ENCODE peak calls at places on chromosomes 4 and X, in ten cellular contexts. R, U, O, B, J, G, S, A, P and Y are unnamed samples.

GRCh38 chr4:179485781-179486180 is 2043.5 kb upstream of the AGA start:
- DNase-seq in R (no peak), U (no peak), O (no peak), B (no peak), J (no peak), G (no peak), S (no peak), A (no peak), P (no peak), Y (no peak)

GRCh38 chrX:119654112-119654531 is 38.8 kb downstream of the SEPTIN6 start:
- DNase-seq in R (peak), U (no peak), O (peak), B (peak), J (peak), G (peak), S (peak), A (peak), P (no peak), Y (no peak)

GRCh38 chrX:9356846-9357245 is 108.0 kb upstream of the TBL1X start:
- DNase-seq in R (no peak), U (no peak), O (no peak), B (no peak), J (no peak), G (no peak), S (no peak), A (no peak), P (no peak), Y (no peak)

GRCh38 chr4:19213388-19213787 is 1038.3 kb upstream of the SLIT2 start:
- DNase-seq in R (no peak), U (no peak), O (no peak), B (no peak), J (no peak), G (peak), S (no peak), A (no peak), P (no peak), Y (no peak)

GRCh38 chrX:2657532-2657931 is 33.6 kb upstream of the CD99 start:
- DNase-seq in R (no peak), U (no peak), O (no peak), B (no peak), J (no peak), G (no peak), S (no peak), A (no peak), P (no peak), Y (no peak)

GRCh38 chr4:122412547-122412946 is 33.7 kb downstream of the ADAD1 start:
- DNase-seq in R (no peak), U (no peak), O (no peak), B (no peak), J (no peak), G (no peak), S (no peak), A (no peak), P (no peak), Y (no peak)

GRCh38 chrX:22351966-22352365 is 79.3 kb downstream of the CBLL2 start:
- DNase-seq in R (no peak), U (no peak), O (no peak), B (no peak), J (no peak), G (no peak), S (no peak), A (no peak), P (no peak), Y (no peak)

GRCh38 chr4:79623125-79623905 is 215.3 kb upstream of the GK2 start:
- DNase-seq in R (peak), U (no peak), O (no peak), B (peak), J (no peak), G (no peak), S (no peak), A (no peak), P (no peak), Y (no peak)

GRCh38 chr4:137267024-137267423 is 265.3 kb downstream of the PCDH18 start:
- DNase-seq in R (no peak), U (no peak), O (no peak), B (no peak), J (no peak), G (peak), S (no peak), A (no peak), P (no peak), Y (no peak)

GRCh38 chrX:43500240-43500639 is 155.9 kb upstream of the MAOA start:
- DNase-seq in R (no peak), U (no peak), O (no peak), B (no peak), J (no peak), G (no peak), S (no peak), A (no peak), P (no peak), Y (no peak)

GRCh38 chr4:145487626-145488025 is 6.0 kb downstream of the SMAD1 start:
- DNase-seq in R (no peak), U (peak), O (no peak), B (no peak), J (no peak), G (no peak), S (no peak), A (no peak), P (no peak), Y (no peak)
- H3K4me3 ChIP-seq in R (no peak), U (peak), O (peak), B (no peak), J (no peak), G (no peak), S (no peak), A (no peak), P (no peak), Y (no peak)

GRCh38 chr4:131613086-131613823 is 1535.8 kb upstream of the PCDH10 start:
- DNase-seq in R (no peak), U (no peak), O (no peak), B (no peak), J (no peak), G (no peak), S (no peak), A (no peak), P (no peak), Y (no peak)

GRCh38 chr4:131609039-131609438 is 1540.1 kb upstream of the PCDH10 start:
- DNase-seq in R (no peak), U (no peak), O (no peak), B (no peak), J (no peak), G (no peak), S (no peak), A (no peak), P (no peak), Y (no peak)

DNA sequence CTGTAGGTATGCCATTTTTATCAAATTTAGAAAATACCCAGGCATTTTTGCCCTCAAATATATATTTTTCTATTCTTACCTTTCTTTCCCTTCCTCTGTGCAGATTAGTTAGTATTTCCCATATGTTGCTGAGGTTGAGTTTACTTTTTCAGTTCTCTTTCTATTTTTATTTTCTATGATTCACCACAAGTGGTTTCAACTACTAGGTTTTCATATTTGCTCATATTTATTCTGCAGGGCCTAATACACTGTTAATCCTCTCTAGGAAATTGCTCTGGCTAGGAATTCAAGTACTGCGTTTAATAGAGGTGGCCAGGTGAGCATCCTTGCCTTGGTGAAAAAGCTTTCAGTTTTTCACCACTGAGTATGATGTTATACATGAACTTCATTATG is 1535.3 kb upstream of the PCDH10 start:
- DNase-seq in R (no peak), U (no peak), O (no peak), B (no peak), J (no peak), G (no peak), S (no peak), A (no peak), P (no peak), Y (no peak)
- H3K27ac ChIP-seq in R (no peak), U (no peak), O (no peak), B (no peak), J (no peak), G (no peak), S (no peak), A (no peak), P (no peak), Y (no peak)

GRCh38 chr4:89641367-89641687 is 195.6 kb downstream of the SNCA start:
- DNase-seq in R (no peak), U (no peak), O (no peak), B (no peak), J (no peak), G (no peak), S (no peak), A (no peak), P (no peak), Y (no peak)
- H3K4me3 ChIP-seq in R (no peak), U (no peak), O (no peak), B (no peak), J (no peak), G (no peak), S (peak), A (no peak), P (no peak), Y (no peak)

GRCh38 chr4:186886759-186887158 is 163.1 kb upstream of the FAT1 start:
- DNase-seq in R (no peak), U (no peak), O (no peak), B (no peak), J (no peak), G (no peak), S (no peak), A (peak), P (no peak), Y (no peak)
- H3K27ac ChIP-seq in R (no peak), U (no peak), O (no peak), B (no peak), J (no peak), G (peak), S (no peak), A (no peak), P (no peak), Y (no peak)